ENCODE peak calls at places on chromosome 22, in ten cellular contexts. One of them, this sample, is unnamed.

GRCh38 chr22:44938886-44939285 is 70.9 kb downstream of the PHF21B start:
- DNase-seq in GM23338: no peak
- DNase-seq in hypothalamus: no peak
- DNase-seq in omental fat pad: no peak
- DNase-seq in stimulated activated CD4-positive, alpha-beta T cell treated with anti-CD3 and anti-CD28 coated beads, Interleukin-4, amount 100 ng/mL, for 24 hours: no peak
- DNase-seq in left cardiac atrium: no peak
- DNase-seq in M059J: no peak
- DNase-seq in stimulated activated CD8-positive, alpha-beta memory T cell treated with anti-CD3 and anti-CD28 coated beads, Interleukin-12 subunit alpha, Interleukin-12 subunit beta, amount 100 ng/mL, for 1 hour: no peak
- DNase-seq in left ventricle myocardium inferior: no peak
- DNase-seq in thoracic aorta: no peak
- DNase-seq in this sample: no peak

GRCh38 chr22:47391169-47392053 is 629.0 kb downstream of the TBC1D22A start:
- DNase-seq in left ventricle myocardium inferior: no peak
- DNase-seq in M059J: peak
- DNase-seq in thoracic aorta: no peak
- DNase-seq in stimulated activated CD8-positive, alpha-beta memory T cell treated with anti-CD3 and anti-CD28 coated beads, Interleukin-12 subunit alpha, Interleukin-12 subunit beta, amount 100 ng/mL, for 1 hour: no peak
- DNase-seq in stimulated activated CD4-positive, alpha-beta T cell treated with anti-CD3 and anti-CD28 coated beads, Interleukin-4, amount 100 ng/mL, for 24 hours: no peak
- DNase-seq in hypothalamus: no peak
- DNase-seq in omental fat pad: no peak
- DNase-seq in GM23338: no peak
- DNase-seq in left cardiac atrium: peak
- DNase-seq in this sample: no peak

GRCh38 chr22:20877715-20878114 is 18.9 kb downstream of the SNAP29 start:
- DNase-seq in M059J: no peak
- DNase-seq in thoracic aorta: no peak
- DNase-seq in left ventricle myocardium inferior: no peak
- DNase-seq in omental fat pad: no peak
- DNase-seq in stimulated activated CD4-positive, alpha-beta T cell treated with anti-CD3 and anti-CD28 coated beads, Interleukin-4, amount 100 ng/mL, for 24 hours: no peak
- DNase-seq in stimulated activated CD8-positive, alpha-beta memory T cell treated with anti-CD3 and anti-CD28 coated beads, Interleukin-12 subunit alpha, Interleukin-12 subunit beta, amount 100 ng/mL, for 1 hour: no peak
- DNase-seq in GM23338: no peak
- DNase-seq in left cardiac atrium: no peak
- DNase-seq in hypothalamus: no peak
- DNase-seq in this sample: no peak

GRCh38 chr22:25900880-25901279 is 158.9 kb downstream of the MYO18B start:
- DNase-seq in left cardiac atrium: no peak
- DNase-seq in GM23338: peak
- DNase-seq in M059J: peak
- DNase-seq in left ventricle myocardium inferior: no peak
- DNase-seq in stimulated activated CD4-positive, alpha-beta T cell treated with anti-CD3 and anti-CD28 coated beads, Interleukin-4, amount 100 ng/mL, for 24 hours: no peak
- DNase-seq in thoracic aorta: no peak
- DNase-seq in stimulated activated CD8-positive, alpha-beta memory T cell treated with anti-CD3 and anti-CD28 coated beads, Interleukin-12 subunit alpha, Interleukin-12 subunit beta, amount 100 ng/mL, for 1 hour: no peak
- DNase-seq in omental fat pad: no peak
- DNase-seq in hypothalamus: peak
- DNase-seq in this sample: no peak

GRCh38 chr22:27133951-27134664 is 476.7 kb downstream of the MIAT start:
- DNase-seq in hypothalamus: no peak
- DNase-seq in left ventricle myocardium inferior: no peak
- DNase-seq in thoracic aorta: no peak
- DNase-seq in omental fat pad: no peak
- DNase-seq in M059J: peak
- DNase-seq in GM23338: no peak
- DNase-seq in stimulated activated CD8-positive, alpha-beta memory T cell treated with anti-CD3 and anti-CD28 coated beads, Interleukin-12 subunit alpha, Interleukin-12 subunit beta, amount 100 ng/mL, for 1 hour: no peak
- DNase-seq in stimulated activated CD4-positive, alpha-beta T cell treated with anti-CD3 and anti-CD28 coated beads, Interleukin-4, amount 100 ng/mL, for 24 hours: no peak
- DNase-seq in left cardiac atrium: peak
- DNase-seq in this sample: no peak

GRCh38 chr22:42964994-42965699 is 49.8 kb downstream of the PACSIN2 start:
- DNase-seq in stimulated activated CD4-positive, alpha-beta T cell treated with anti-CD3 and anti-CD28 coated beads, Interleukin-4, amount 100 ng/mL, for 24 hours: peak
- DNase-seq in omental fat pad: no peak
- DNase-seq in thoracic aorta: no peak
- DNase-seq in M059J: peak
- DNase-seq in GM23338: no peak
- DNase-seq in left ventricle myocardium inferior: no peak
- DNase-seq in hypothalamus: no peak
- DNase-seq in stimulated activated CD8-positive, alpha-beta memory T cell treated with anti-CD3 and anti-CD28 coated beads, Interleukin-12 subunit alpha, Interleukin-12 subunit beta, amount 100 ng/mL, for 1 hour: no peak
- DNase-seq in left cardiac atrium: no peak
- DNase-seq in this sample: no peak

GRCh38 chr22:46390652-46391301 is 55.3 kb downstream of the TRMU start:
- DNase-seq in stimulated activated CD8-positive, alpha-beta memory T cell treated with anti-CD3 and anti-CD28 coated beads, Interleukin-12 subunit alpha, Interleukin-12 subunit beta, amount 100 ng/mL, for 1 hour: no peak
- DNase-seq in GM23338: no peak
- DNase-seq in M059J: peak
- DNase-seq in thoracic aorta: no peak
- DNase-seq in left cardiac atrium: peak
- DNase-seq in hypothalamus: no peak
- DNase-seq in left ventricle myocardium inferior: peak
- DNase-seq in stimulated activated CD4-positive, alpha-beta T cell treated with anti-CD3 and anti-CD28 coated beads, Interleukin-4, amount 100 ng/mL, for 24 hours: no peak
- DNase-seq in omental fat pad: no peak
- DNase-seq in this sample: no peak

GRCh38 chr22:46010177-46010867 is 33.4 kb upstream of the WNT7B start:
- DNase-seq in stimulated activated CD8-positive, alpha-beta memory T cell treated with anti-CD3 and anti-CD28 coated beads, Interleukin-12 subunit alpha, Interleukin-12 subunit beta, amount 100 ng/mL, for 1 hour: no peak
- DNase-seq in omental fat pad: no peak
- DNase-seq in GM23338: no peak
- DNase-seq in M059J: peak
- DNase-seq in hypothalamus: no peak
- DNase-seq in stimulated activated CD4-positive, alpha-beta T cell treated with anti-CD3 and anti-CD28 coated beads, Interleukin-4, amount 100 ng/mL, for 24 hours: no peak
- DNase-seq in thoracic aorta: no peak
- DNase-seq in left cardiac atrium: peak
- DNase-seq in left ventricle myocardium inferior: peak
- DNase-seq in this sample: no peak

GRCh38 chr22:29326481-29326880 is 11.0 kb upstream of the RASL10A start:
- DNase-seq in GM23338: no peak
- DNase-seq in left cardiac atrium: peak
- DNase-seq in stimulated activated CD4-positive, alpha-beta T cell treated with anti-CD3 and anti-CD28 coated beads, Interleukin-4, amount 100 ng/mL, for 24 hours: no peak
- DNase-seq in thoracic aorta: no peak
- DNase-seq in M059J: no peak
- DNase-seq in stimulated activated CD8-positive, alpha-beta memory T cell treated with anti-CD3 and anti-CD28 coated beads, Interleukin-12 subunit alpha, Interleukin-12 subunit beta, amount 100 ng/mL, for 1 hour: no peak
- DNase-seq in hypothalamus: no peak
- DNase-seq in left ventricle myocardium inferior: no peak
- DNase-seq in omental fat pad: no peak
- DNase-seq in this sample: no peak

GRCh38 chr22:46600397-46600796 is 19.8 kb upstream of the GRAMD4 start:
- DNase-seq in left cardiac atrium: no peak
- DNase-seq in left ventricle myocardium inferior: no peak
- DNase-seq in thoracic aorta: no peak
- DNase-seq in M059J: no peak
- DNase-seq in hypothalamus: no peak
- DNase-seq in GM23338: no peak
- DNase-seq in stimulated activated CD8-positive, alpha-beta memory T cell treated with anti-CD3 and anti-CD28 coated beads, Interleukin-12 subunit alpha, Interleukin-12 subunit beta, amount 100 ng/mL, for 1 hour: no peak
- DNase-seq in stimulated activated CD4-positive, alpha-beta T cell treated with anti-CD3 and anti-CD28 coated beads, Interleukin-4, amount 100 ng/mL, for 24 hours: no peak
- DNase-seq in omental fat pad: no peak
- DNase-seq in this sample: no peak

GRCh38 chr22:41191467-41191866 is 13.6 kb upstream of the L3MBTL2 start:
- DNase-seq in stimulated activated CD4-positive, alpha-beta T cell treated with anti-CD3 and anti-CD28 coated beads, Interleukin-4, amount 100 ng/mL, for 24 hours: no peak
- DNase-seq in left cardiac atrium: no peak
- DNase-seq in left ventricle myocardium inferior: no peak
- DNase-seq in GM23338: no peak
- DNase-seq in omental fat pad: no peak
- DNase-seq in thoracic aorta: no peak
- DNase-seq in M059J: no peak
- DNase-seq in hypothalamus: no peak
- DNase-seq in stimulated activated CD8-positive, alpha-beta memory T cell treated with anti-CD3 and anti-CD28 coated beads, Interleukin-12 subunit alpha, Interleukin-12 subunit beta, amount 100 ng/mL, for 1 hour: no peak
- DNase-seq in this sample: no peak

GRCh38 chr22:27128461-27129080 is 471.2 kb downstream of the MIAT start:
- DNase-seq in omental fat pad: no peak
- DNase-seq in left ventricle myocardium inferior: no peak
- DNase-seq in GM23338: no peak
- DNase-seq in stimulated activated CD4-positive, alpha-beta T cell treated with anti-CD3 and anti-CD28 coated beads, Interleukin-4, amount 100 ng/mL, for 24 hours: no peak
- DNase-seq in stimulated activated CD8-positive, alpha-beta memory T cell treated with anti-CD3 and anti-CD28 coated beads, Interleukin-12 subunit alpha, Interleukin-12 subunit beta, amount 100 ng/mL, for 1 hour: no peak
- DNase-seq in left cardiac atrium: no peak
- DNase-seq in hypothalamus: no peak
- DNase-seq in thoracic aorta: no peak
- DNase-seq in M059J: peak
- DNase-seq in this sample: no peak

GRCh38 chr22:49608228-49608627 is 219.4 kb downstream of the BRD1 start:
- DNase-seq in stimulated activated CD4-positive, alpha-beta T cell treated with anti-CD3 and anti-CD28 coated beads, Interleukin-4, amount 100 ng/mL, for 24 hours: no peak
- DNase-seq in GM23338: no peak
- DNase-seq in thoracic aorta: no peak
- DNase-seq in M059J: no peak
- DNase-seq in left ventricle myocardium inferior: no peak
- DNase-seq in omental fat pad: no peak
- DNase-seq in left cardiac atrium: no peak
- DNase-seq in stimulated activated CD8-positive, alpha-beta memory T cell treated with anti-CD3 and anti-CD28 coated beads, Interleukin-12 subunit alpha, Interleukin-12 subunit beta, amount 100 ng/mL, for 1 hour: no peak
- DNase-seq in hypothalamus: no peak
- DNase-seq in this sample: no peak

GRCh38 chr22:44828193-44828592 is 75.8 kb downstream of the ARHGAP8 start:
- DNase-seq in thoracic aorta: no peak
- DNase-seq in M059J: no peak
- DNase-seq in hypothalamus: no peak
- DNase-seq in stimulated activated CD8-positive, alpha-beta memory T cell treated with anti-CD3 and anti-CD28 coated beads, Interleukin-12 subunit alpha, Interleukin-12 subunit beta, amount 100 ng/mL, for 1 hour: no peak
- DNase-seq in left ventricle myocardium inferior: no peak
- DNase-seq in left cardiac atrium: peak
- DNase-seq in omental fat pad: no peak
- DNase-seq in GM23338: peak
- DNase-seq in stimulated activated CD4-positive, alpha-beta T cell treated with anti-CD3 and anti-CD28 coated beads, Interleukin-4, amount 100 ng/mL, for 24 hours: no peak
- DNase-seq in this sample: peak

GRCh38 chr22:33841281-33842005 is 78.8 kb downstream of the LARGE1 start:
- DNase-seq in thoracic aorta: no peak
- DNase-seq in stimulated activated CD4-positive, alpha-beta T cell treated with anti-CD3 and anti-CD28 coated beads, Interleukin-4, amount 100 ng/mL, for 24 hours: no peak
- DNase-seq in GM23338: no peak
- DNase-seq in left ventricle myocardium inferior: no peak
- DNase-seq in omental fat pad: no peak
- DNase-seq in M059J: no peak
- DNase-seq in left cardiac atrium: no peak
- DNase-seq in hypothalamus: no peak
- DNase-seq in stimulated activated CD8-positive, alpha-beta memory T cell treated with anti-CD3 and anti-CD28 coated beads, Interleukin-12 subunit alpha, Interleukin-12 subunit beta, amount 100 ng/mL, for 1 hour: no peak
- DNase-seq in this sample: no peak

GRCh38 chr22:49925525-49926128 is 7.2 kb downstream of the CRELD2 start:
- DNase-seq in stimulated activated CD8-positive, alpha-beta memory T cell treated with anti-CD3 and anti-CD28 coated beads, Interleukin-12 subunit alpha, Interleukin-12 subunit beta, amount 100 ng/mL, for 1 hour: peak
- DNase-seq in left ventricle myocardium inferior: no peak
- DNase-seq in M059J: no peak
- DNase-seq in omental fat pad: no peak
- DNase-seq in thoracic aorta: no peak
- DNase-seq in left cardiac atrium: no peak
- DNase-seq in GM23338: no peak
- DNase-seq in hypothalamus: no peak
- DNase-seq in stimulated activated CD4-positive, alpha-beta T cell treated with anti-CD3 and anti-CD28 coated beads, Interleukin-4, amount 100 ng/mL, for 24 hours: peak
- DNase-seq in this sample: no peak

GRCh38 chr22:49351761-49352221 is 475.9 kb downstream of the BRD1 start:
- DNase-seq in stimulated activated CD8-positive, alpha-beta memory T cell treated with anti-CD3 and anti-CD28 coated beads, Interleukin-12 subunit alpha, Interleukin-12 subunit beta, amount 100 ng/mL, for 1 hour: no peak
- DNase-seq in thoracic aorta: no peak
- DNase-seq in M059J: no peak
- DNase-seq in GM23338: no peak
- DNase-seq in left ventricle myocardium inferior: no peak
- DNase-seq in left cardiac atrium: no peak
- DNase-seq in omental fat pad: no peak
- DNase-seq in hypothalamus: no peak
- DNase-seq in stimulated activated CD4-positive, alpha-beta T cell treated with anti-CD3 and anti-CD28 coated beads, Interleukin-4, amount 100 ng/mL, for 24 hours: no peak
- DNase-seq in this sample: no peak

GRCh38 chr22:36110306-36110791 is 50.2 kb downstream of the APOL3 start:
- DNase-seq in omental fat pad: no peak
- DNase-seq in thoracic aorta: no peak
- DNase-seq in M059J: no peak
- DNase-seq in stimulated activated CD8-positive, alpha-beta memory T cell treated with anti-CD3 and anti-CD28 coated beads, Interleukin-12 subunit alpha, Interleukin-12 subunit beta, amount 100 ng/mL, for 1 hour: no peak
- DNase-seq in stimulated activated CD4-positive, alpha-beta T cell treated with anti-CD3 and anti-CD28 coated beads, Interleukin-4, amount 100 ng/mL, for 24 hours: no peak
- DNase-seq in hypothalamus: no peak
- DNase-seq in left cardiac atrium: no peak
- DNase-seq in GM23338: peak
- DNase-seq in left ventricle myocardium inferior: no peak
- DNase-seq in this sample: no peak

GRCh38 chr22:44584256-44584902 is 86.3 kb upstream of the RTL6 start:
- DNase-seq in hypothalamus: no peak
- DNase-seq in GM23338: no peak
- DNase-seq in thoracic aorta: no peak
- DNase-seq in M059J: no peak
- DNase-seq in left cardiac atrium: peak
- DNase-seq in omental fat pad: peak
- DNase-seq in stimulated activated CD8-positive, alpha-beta memory T cell treated with anti-CD3 and anti-CD28 coated beads, Interleukin-12 subunit alpha, Interleukin-12 subunit beta, amount 100 ng/mL, for 1 hour: no peak
- DNase-seq in stimulated activated CD4-positive, alpha-beta T cell treated with anti-CD3 and anti-CD28 coated beads, Interleukin-4, amount 100 ng/mL, for 24 hours: no peak
- DNase-seq in left ventricle myocardium inferior: peak
- DNase-seq in this sample: no peak

GRCh38 chr22:30506507-30506968 is 1.0 kb upstream of the SEC14L4 start:
- DNase-seq in omental fat pad: no peak
- DNase-seq in left cardiac atrium: no peak
- DNase-seq in thoracic aorta: no peak
- DNase-seq in stimulated activated CD4-positive, alpha-beta T cell treated with anti-CD3 and anti-CD28 coated beads, Interleukin-4, amount 100 ng/mL, for 24 hours: no peak
- DNase-seq in hypothalamus: no peak
- DNase-seq in left ventricle myocardium inferior: no peak
- DNase-seq in M059J: no peak
- DNase-seq in GM23338: no peak
- DNase-seq in stimulated activated CD8-positive, alpha-beta memory T cell treated with anti-CD3 and anti-CD28 coated beads, Interleukin-12 subunit alpha, Interleukin-12 subunit beta, amount 100 ng/mL, for 1 hour: no peak
- DNase-seq in this sample: no peak

GRCh38 chr22:42074153-42074750 is at the start of gene PHETA2:
- DNase-seq in stimulated activated CD4-positive, alpha-beta T cell treated with anti-CD3 and anti-CD28 coated beads, Interleukin-4, amount 100 ng/mL, for 24 hours: peak
- DNase-seq in thoracic aorta: no peak
- DNase-seq in GM23338: peak
- DNase-seq in hypothalamus: no peak
- DNase-seq in left cardiac atrium: peak
- DNase-seq in stimulated activated CD8-positive, alpha-beta memory T cell treated with anti-CD3 and anti-CD28 coated beads, Interleukin-12 subunit alpha, Interleukin-12 subunit beta, amount 100 ng/mL, for 1 hour: no peak
- DNase-seq in M059J: no peak
- DNase-seq in left ventricle myocardium inferior: peak
- DNase-seq in omental fat pad: no peak
- DNase-seq in this sample: no peak

GRCh38 chr22:30575011-30575671 is 676 bp upstream of the GAL3ST1 start:
- DNase-seq in M059J: peak
- DNase-seq in stimulated activated CD4-positive, alpha-beta T cell treated with anti-CD3 and anti-CD28 coated beads, Interleukin-4, amount 100 ng/mL, for 24 hours: no peak
- DNase-seq in GM23338: peak
- DNase-seq in stimulated activated CD8-positive, alpha-beta memory T cell treated with anti-CD3 and anti-CD28 coated beads, Interleukin-12 subunit alpha, Interleukin-12 subunit beta, amount 100 ng/mL, for 1 hour: no peak
- DNase-seq in left cardiac atrium: peak
- DNase-seq in thoracic aorta: peak
- DNase-seq in omental fat pad: no peak
- DNase-seq in left ventricle myocardium inferior: peak
- DNase-seq in hypothalamus: peak
- DNase-seq in this sample: no peak

GRCh38 chr22:27507066-27507715 is 294.4 kb downstream of the MN1 start:
- DNase-seq in left ventricle myocardium inferior: no peak
- DNase-seq in omental fat pad: no peak
- DNase-seq in thoracic aorta: no peak
- DNase-seq in left cardiac atrium: no peak
- DNase-seq in stimulated activated CD8-positive, alpha-beta memory T cell treated with anti-CD3 and anti-CD28 coated beads, Interleukin-12 subunit alpha, Interleukin-12 subunit beta, amount 100 ng/mL, for 1 hour: no peak
- DNase-seq in stimulated activated CD4-positive, alpha-beta T cell treated with anti-CD3 and anti-CD28 coated beads, Interleukin-4, amount 100 ng/mL, for 24 hours: no peak
- DNase-seq in GM23338: no peak
- DNase-seq in hypothalamus: no peak
- DNase-seq in M059J: peak
- DNase-seq in this sample: no peak

GRCh38 chr22:20405291-20405930 is 11.5 kb downstream of the ZNF74 start:
- DNase-seq in stimulated activated CD4-positive, alpha-beta T cell treated with anti-CD3 and anti-CD28 coated beads, Interleukin-4, amount 100 ng/mL, for 24 hours: no peak
- DNase-seq in hypothalamus: no peak
- DNase-seq in omental fat pad: no peak
- DNase-seq in left cardiac atrium: no peak
- DNase-seq in thoracic aorta: no peak
- DNase-seq in stimulated activated CD8-positive, alpha-beta memory T cell treated with anti-CD3 and anti-CD28 coated beads, Interleukin-12 subunit alpha, Interleukin-12 subunit beta, amount 100 ng/mL, for 1 hour: no peak
- DNase-seq in GM23338: no peak
- DNase-seq in M059J: no peak
- DNase-seq in left ventricle myocardium inferior: no peak
- DNase-seq in this sample: no peak

GRCh38 chr22:16949561-16949960 is 58.5 kb downstream of the GAB4 start:
- DNase-seq in left cardiac atrium: no peak
- DNase-seq in omental fat pad: no peak
- DNase-seq in hypothalamus: no peak
- DNase-seq in M059J: peak
- DNase-seq in GM23338: no peak
- DNase-seq in stimulated activated CD8-positive, alpha-beta memory T cell treated with anti-CD3 and anti-CD28 coated beads, Interleukin-12 subunit alpha, Interleukin-12 subunit beta, amount 100 ng/mL, for 1 hour: no peak
- DNase-seq in thoracic aorta: no peak
- DNase-seq in left ventricle myocardium inferior: no peak
- DNase-seq in stimulated activated CD4-positive, alpha-beta T cell treated with anti-CD3 and anti-CD28 coated beads, Interleukin-4, amount 100 ng/mL, for 24 hours: peak
- DNase-seq in this sample: no peak

GRCh38 chr22:25666308-25666707 is 75.7 kb upstream of the MYO18B start:
- DNase-seq in thoracic aorta: no peak
- DNase-seq in stimulated activated CD8-positive, alpha-beta memory T cell treated with anti-CD3 and anti-CD28 coated beads, Interleukin-12 subunit alpha, Interleukin-12 subunit beta, amount 100 ng/mL, for 1 hour: no peak
- DNase-seq in GM23338: peak
- DNase-seq in stimulated activated CD4-positive, alpha-beta T cell treated with anti-CD3 and anti-CD28 coated beads, Interleukin-4, amount 100 ng/mL, for 24 hours: no peak
- DNase-seq in left cardiac atrium: peak
- DNase-seq in omental fat pad: no peak
- DNase-seq in left ventricle myocardium inferior: peak
- DNase-seq in hypothalamus: no peak
- DNase-seq in M059J: no peak
- DNase-seq in this sample: no peak

This sample was measured in HAP-1.